ENCODE peak calls at places on chromosomes 4 and X, in nine cellular contexts. D is cardiac fibroblast, N is nephron progenitor cell, T is mucosa of descending colon, R is BJ, J is heart right ventricle, O is GM20000, E is neural crest cell, K is bronchial epithelial cell. F is an unnamed sample.

GRCh38 chrX:101037231-101037630 is 14.7 kb downstream of the TRMT2B start:
- DNase-seq in D (no peak), N (no peak), T (no peak), R (no peak), J (no peak), O (no peak), E (no peak), K (no peak), F (no peak)

GRCh38 chr4:56127698-56128097 is 179.0 kb downstream of the CEP135 start:
- DNase-seq in D (peak; percentile 64), N (no peak), T (no peak), R (no peak), J (no peak), O (no peak), E (no peak), K (no peak), F (no peak)

GRCh38 chr4:121758896-121759568 is 5.9 kb downstream of the SMIM43 start:
- DNase-seq in D (peak; percentile 49), N (no peak), T (no peak), R (no peak), J (no peak), O (no peak), E (no peak), K (peak; percentile 74), F (peak; percentile 17)

GRCh38 chr4:128521634-128522253 is 234.1 kb upstream of the PGRMC2 start:
- DNase-seq in D (peak; percentile 69), N (no peak), T (no peak), R (no peak), J (no peak), O (no peak), E (no peak), K (peak; percentile 34), F (peak; percentile 18)

GRCh38 chr4:77157859-77158486 is 966 bp downstream of the CCNG2 start:
- DNase-seq in D (peak; percentile 93), N (peak; percentile 89), T (peak; percentile 89), R (no peak), J (peak; percentile 90), O (peak; percentile 90), E (peak; percentile 83), K (peak; percentile 61), F (peak; percentile 77)

GRCh38 chr4:1243451-1244080 is 5.4 kb downstream of the CTBP1 start:
- DNase-seq in D (no peak), N (no peak), T (no peak), R (no peak), J (no peak), O (peak; percentile 58), E (no peak), K (no peak), F (no peak)

GRCh38 chr4:112923514-112923913 is 125.9 kb upstream of the ANK2 start:
- DNase-seq in D (no peak), N (no peak), T (no peak), R (no peak), J (no peak), O (no peak), E (no peak), K (no peak), F (no peak)

GRCh38 chr4:29549308-29549707 is 1170.9 kb upstream of the PCDH7 start:
- DNase-seq in D (no peak), N (no peak), T (no peak), R (peak; percentile 5), J (no peak), O (no peak), E (no peak), K (no peak), F (peak; percentile 46)

GRCh38 chr4:40887690-40888089 is 137.9 kb downstream of the NSUN7 start:
- DNase-seq in D (peak; percentile 83), N (no peak), T (no peak), R (peak; percentile 37), J (no peak), O (no peak), E (no peak), K (no peak), F (no peak)

GRCh38 chr4:127284236-127284635 is 348.5 kb upstream of the INTU start:
- DNase-seq in D (peak; percentile 5), N (no peak), T (no peak), R (no peak), J (no peak), O (no peak), E (no peak), K (no peak), F (no peak)

GRCh38 chr4:64405761-64406160 is 3.5 kb downstream of the TECRL start:
- DNase-seq in D (no peak), N (no peak), T (no peak), R (no peak), J (no peak), O (no peak), E (no peak), K (no peak), F (no peak)
- TF ChIP-seq CTCF in D (no peak), N (no peak), T (no peak), R (no peak), J (no peak), O (no peak), E (no peak), K (no peak), F (no peak)

GRCh38 chr4:101948951-101949350 is 158.4 kb downstream of the BANK1 start:
- DNase-seq in D (no peak), N (no peak), T (no peak), R (no peak), J (no peak), O (no peak), E (no peak), K (no peak), F (no peak)

GRCh38 chr4:101948055-101948454 is 157.5 kb downstream of the BANK1 start:
- DNase-seq in D (no peak), N (no peak), T (no peak), R (no peak), J (no peak), O (no peak), E (no peak), K (no peak), F (no peak)

GRCh38 chr4:101941816-101942358 is 151.4 kb downstream of the BANK1 start:
- DNase-seq in D (no peak), N (no peak), T (no peak), R (no peak), J (no peak), O (no peak), E (no peak), K (no peak), F (no peak)

GRCh38 chr4:101942891-101943290 is 152.4 kb downstream of the BANK1 start:
- DNase-seq in D (no peak), N (no peak), T (no peak), R (no peak), J (no peak), O (no peak), E (no peak), K (no peak), F (no peak)

DNA sequence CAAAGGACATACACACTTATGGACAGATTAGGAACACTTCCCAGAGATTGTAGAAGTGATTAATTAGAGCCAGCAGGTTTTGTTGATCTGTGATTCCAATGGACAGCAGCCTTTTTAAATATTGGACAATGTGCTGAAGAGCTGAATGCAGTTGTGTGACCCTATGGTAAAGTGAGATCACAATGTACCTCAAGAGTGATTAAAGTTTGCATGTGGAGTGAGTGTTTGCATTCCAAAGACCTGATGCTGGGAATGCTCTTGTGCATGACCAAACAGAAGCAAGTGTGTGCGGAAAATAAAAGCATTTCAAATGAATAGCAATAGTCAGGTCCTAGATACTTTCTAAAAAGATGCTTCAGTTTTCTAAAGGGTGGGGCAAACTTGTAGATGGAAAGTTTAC is 154.1 kb downstream of the BANK1 start:
- DNase-seq in D (no peak), N (no peak), T (no peak), R (peak; percentile 23), J (no peak), O (no peak), E (no peak), K (peak; percentile 67), F (no peak)
- TF ChIP-seq CTCF in D (no peak), N (no peak), T (no peak), R (no peak), J (no peak), O (no peak), E (no peak), K (no peak), F (no peak)

GRCh38 chrX:150772150-150772970 is 79.2 kb downstream of the MTMR1 start:
- DNase-seq in D (peak; percentile 72), N (peak; percentile 87), T (peak; percentile 82), R (no peak), J (peak; percentile 59), O (peak; percentile 77), E (peak; percentile 82), K (peak; percentile 29), F (peak; percentile 41)

GRCh38 chrX:150768580-150769190 is 75.5 kb downstream of the MTMR1 start:
- DNase-seq in D (no peak), N (no peak), T (no peak), R (no peak), J (no peak), O (no peak), E (no peak), K (peak; percentile 6), F (no peak)

GRCh38 chrX:150769408-150769807 is 76.2 kb downstream of the MTMR1 start:
- DNase-seq in D (no peak), N (no peak), T (no peak), R (no peak), J (no peak), O (no peak), E (no peak), K (no peak), F (no peak)

GRCh38 chrX:150771116-150771515 is 77.9 kb downstream of the MTMR1 start:
- DNase-seq in D (no peak), N (no peak), T (no peak), R (no peak), J (no peak), O (no peak), E (no peak), K (no peak), F (no peak)

DNA sequence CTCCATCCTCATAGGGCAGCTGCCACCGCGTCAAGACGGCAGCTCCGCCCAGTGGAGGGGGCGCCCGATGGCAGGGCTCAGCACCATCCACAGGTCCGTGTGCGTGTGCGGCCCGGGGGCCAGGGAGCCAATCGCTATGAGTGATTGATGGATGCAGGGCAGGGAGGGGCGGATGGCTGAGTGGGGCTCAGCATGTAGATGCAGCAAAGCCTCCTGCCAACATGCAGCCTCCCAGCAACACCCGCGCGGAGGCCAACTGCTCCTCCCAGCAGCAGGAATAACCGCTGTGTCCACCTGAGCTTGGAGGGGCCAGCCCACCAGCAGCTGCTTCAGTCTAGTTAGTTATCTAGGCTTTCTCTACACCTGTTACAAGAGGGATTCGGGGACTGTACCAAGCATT is 77.4 kb downstream of the MTMR1 start:
- DNase-seq in D (no peak), N (no peak), T (no peak), R (no peak), J (no peak), O (no peak), E (no peak), K (no peak), F (no peak)
- TF ChIP-seq CTCF in D (no peak), N (no peak), T (no peak), R (no peak), J (no peak), O (no peak), E (no peak), K (no peak), F (no peak)

GRCh38 chr4:125368684-125369083 is 53.9 kb downstream of the FAT4 start:
- DNase-seq in D (peak; percentile 88), N (no peak), T (no peak), R (peak; percentile 38), J (no peak), O (no peak), E (no peak), K (peak; percentile 39), F (peak; percentile 73)
- TF ChIP-seq CTCF in D (no peak), N (no peak), T (no peak), R (no peak), J (no peak), O (no peak), E (no peak), K (no peak), F (no peak)

GRCh38 chr4:152436384-152436783 is 99.5 kb downstream of the FBXW7 start:
- DNase-seq in D (no peak), N (no peak), T (no peak), R (no peak), J (no peak), O (no peak), E (no peak), K (no peak), F (no peak)
- TF ChIP-seq CTCF in D (no peak), N (no peak), T (no peak), R (no peak), J (no peak), O (no peak), E (peak; percentile 25), K (peak; percentile 30), F (no peak)

F was measured in HFFc6.